ENCODE peak calls at places on chromosome 3, in four cellular contexts. M, B, P and X are unnamed samples. For H3K4me1, the result is how much of the 10 kb centered on the place peaks cover.

GRCh38 chr3:196063049-196063448 is 18.8 kb downstream of the TFRC start:
- DNase-seq in M (no peak), B (no peak), P (peak), X (no peak)

GRCh38 chr3:86787091-86787490 is 203.9 kb downstream of the VGLL3 start:
- DNase-seq in M (no peak), B (no peak), P (peak), X (peak)

GRCh38 chr3:129577925-129578742 is 28.3 kb downstream of the PLXND1 start:
- DNase-seq in M (no peak), B (no peak), P (no peak), X (no peak)

GRCh38 chr3:128950223-128950938 is 43.5 kb downstream of the CFAP92 start:
- DNase-seq in M (peak), B (peak), P (peak), X (peak)

GRCh38 chr3:60025071-60026055 is 975.5 kb upstream of the CFAP20DC start:
- DNase-seq in M (no peak), B (no peak), P (peak), X (no peak)

GRCh38 chr3:128861491-128861890 is 17.9 kb upstream of the ACAD9 start:
- DNase-seq in M (no peak), B (no peak), P (no peak), X (no peak)

GRCh38 chr3:158152186-158152585 is 42.3 kb downstream of the RSRC1 start:
- DNase-seq in M (no peak), B (no peak), P (peak), X (no peak)

GRCh38 chr3:185818267-185818875 is 6.5 kb downstream of the IGF2BP2 start:
- DNase-seq in M (no peak), B (no peak), P (peak), X (peak)

GRCh38 chr3:42031808-42032475 is 59.2 kb upstream of the TRAK1 start:
- DNase-seq in M (no peak), B (no peak), P (peak), X (peak)

GRCh38 chr3:66816110-66816761 is 181.9 kb upstream of the KBTBD8 start:
- DNase-seq in M (peak), B (peak), P (peak), X (peak)

GRCh38 chr3:40152482-40153133 is 156.9 kb upstream of the EIF1B start:
- DNase-seq in M (no peak), B (no peak), P (no peak), X (no peak)

GRCh38 chr3:80543154-80543553 is 775.4 kb upstream of the ROBO1 start:
- DNase-seq in M (no peak), B (no peak), P (no peak), X (no peak)

GRCh38 chr3:80537680-80538079 is 769.9 kb upstream of the ROBO1 start:
- DNase-seq in M (no peak), B (no peak), P (no peak), X (no peak)

DNA sequence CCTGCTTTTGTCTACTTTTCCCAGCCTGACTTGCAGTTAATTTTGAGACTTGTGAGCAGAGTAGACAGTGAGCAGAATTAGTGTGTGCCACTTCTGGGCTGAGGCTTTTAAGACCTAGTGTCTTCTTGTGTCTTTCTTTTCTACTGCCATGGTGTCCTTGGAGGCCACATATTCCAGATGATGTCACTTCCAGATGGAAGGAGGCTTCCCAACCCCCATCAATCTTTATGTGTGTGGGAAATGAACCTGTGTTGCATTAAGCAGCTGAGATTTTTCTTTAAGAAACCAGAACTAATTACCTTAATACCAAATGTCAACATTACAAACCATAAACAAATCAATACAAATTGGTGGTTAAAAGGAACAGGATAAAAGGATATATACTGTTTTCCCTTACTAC is 774.7 kb upstream of the ROBO1 start:
- DNase-seq in M (no peak), B (no peak), P (no peak), X (no peak)
- H3K4me1 ChIP-seq in M (under half), B (under half), P (under half), X (under half)

DNA sequence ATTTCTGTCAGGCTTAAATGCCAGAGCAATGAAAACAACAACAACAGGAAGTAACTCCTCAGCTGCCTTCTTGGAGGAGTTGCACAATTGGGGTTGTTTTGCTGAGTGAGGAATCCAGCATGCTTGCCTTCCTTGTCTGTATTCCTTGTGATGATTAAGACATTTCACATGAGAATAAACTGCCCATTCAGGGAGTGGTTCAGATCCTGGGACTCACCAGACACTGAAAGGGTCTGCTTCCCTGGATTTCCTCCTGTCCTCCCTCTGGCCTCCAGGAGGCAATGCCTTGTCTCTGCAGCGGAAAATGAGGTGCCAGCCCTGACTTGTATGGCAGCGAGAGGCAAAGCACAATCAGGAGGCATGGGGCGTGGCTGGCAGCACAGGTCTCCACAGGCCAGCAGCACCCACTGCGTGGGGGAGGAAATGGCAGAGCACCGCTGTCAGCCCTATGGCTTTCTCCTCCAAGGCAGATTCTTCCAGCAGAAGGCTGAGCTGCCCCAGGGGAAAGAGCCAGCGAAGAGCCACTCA is 41.5 kb downstream of the RBP2 start:
- DNase-seq in M (no peak), B (no peak), P (peak), X (peak)
- H3K4me2 ChIP-seq in M (no peak), B (no peak), P (no peak), X (no peak)

GRCh38 chr3:13076255-13076654 is 3.0 kb upstream of the IQSEC1 start:
- DNase-seq in M (no peak), B (no peak), P (no peak), X (no peak)
- TF ChIP-seq EZH2phosphoT487 in M (no peak), B (no peak), P (no peak), X (no peak)

GRCh38 chr3:123083446-123084124 is 16.8 kb downstream of the PDIA5 start:
- DNase-seq in M (no peak), B (no peak), P (peak), X (no peak)

GRCh38 chr3:123081718-123082369 is 15.0 kb downstream of the PDIA5 start:
- DNase-seq in M (no peak), B (no peak), P (no peak), X (no peak)

GRCh38 chr3:123082370-123083065 is 15.7 kb downstream of the PDIA5 start:
- DNase-seq in M (no peak), B (no peak), P (no peak), X (no peak)

GRCh38 chr3:123078101-123078500 is 11.3 kb downstream of the PDIA5 start:
- DNase-seq in M (no peak), B (no peak), P (no peak), X (no peak)

GRCh38 chr3:123080864-123081562 is 14.2 kb downstream of the PDIA5 start:
- DNase-seq in M (no peak), B (no peak), P (no peak), X (no peak)
- H3K4me1 ChIP-seq in M (half or more), B (under half), P (half or more), X (under half)

GRCh38 chr3:52108302-52109232 is 45.7 kb downstream of the POC1A start:
- DNase-seq in M (no peak), B (no peak), P (no peak), X (peak)

GRCh38 chr3:52110502-52110901 is 43.7 kb downstream of the POC1A start:
- DNase-seq in M (no peak), B (no peak), P (no peak), X (no peak)

GRCh38 chr3:52104664-52105281 is 48.4 kb upstream of the DUSP7 start:
- DNase-seq in M (no peak), B (no peak), P (no peak), X (no peak)

GRCh38 chr3:52109556-52110380 is 44.5 kb downstream of the POC1A start:
- DNase-seq in M (no peak), B (no peak), P (no peak), X (no peak)

GRCh38 chr3:52106951-52107611 is 47.1 kb downstream of the POC1A start:
- DNase-seq in M (no peak), B (no peak), P (no peak), X (no peak)
- H3K4me2 ChIP-seq in M (no peak), B (no peak), P (no peak), X (no peak)

DNA sequence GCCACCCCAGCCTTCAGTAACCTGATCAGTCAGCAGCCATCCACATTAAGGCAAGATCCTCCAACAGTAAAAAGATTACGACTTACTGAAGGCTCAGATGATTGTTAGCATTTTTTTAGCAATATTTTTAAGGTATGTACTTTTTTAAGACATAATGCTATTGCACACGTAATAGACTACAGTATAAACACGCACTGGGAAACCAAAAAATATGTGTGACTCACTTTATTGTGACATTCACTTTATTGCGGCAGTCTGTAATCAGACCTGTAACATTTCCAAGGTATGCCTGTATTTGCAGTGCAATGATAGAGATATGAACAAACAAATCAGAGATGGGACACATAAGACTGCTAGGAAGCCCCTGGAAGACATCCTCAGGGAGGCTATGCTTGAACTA is 225.4 kb upstream of the UBE2E1 start:
- DNase-seq in M (no peak), B (no peak), P (peak), X (no peak)
- TF ChIP-seq EZH2phosphoT487 in M (no peak), B (no peak), P (no peak), X (no peak)

GRCh38 chr3:31224936-31225335 is 307.8 kb upstream of the STT3B start:
- DNase-seq in M (no peak), B (no peak), P (no peak), X (no peak)
- H3K4me1 ChIP-seq in M (under half), B (under half), P (under half), X (under half)

GRCh38 chr3:132406587-132406986 is 10.7 kb upstream of the DNAJC13 start:
- DNase-seq in M (no peak), B (no peak), P (no peak), X (no peak)
- H3K4me2 ChIP-seq in M (no peak), B (no peak), P (no peak), X (no peak)

GRCh38 chr3:13042932-13043275 is 30.3 kb downstream of the IQSEC1 start:
- DNase-seq in M (no peak), B (no peak), P (no peak), X (peak)

GRCh38 chr3:13041113-13041776 is 32.0 kb downstream of the IQSEC1 start:
- DNase-seq in M (no peak), B (no peak), P (no peak), X (no peak)

GRCh38 chr3:13040381-13041074 is 32.7 kb downstream of the IQSEC1 start:
- DNase-seq in M (no peak), B (peak), P (peak), X (no peak)

GRCh38 chr3:13043656-13044055 is 29.6 kb downstream of the IQSEC1 start:
- DNase-seq in M (no peak), B (no peak), P (no peak), X (no peak)

DNA sequence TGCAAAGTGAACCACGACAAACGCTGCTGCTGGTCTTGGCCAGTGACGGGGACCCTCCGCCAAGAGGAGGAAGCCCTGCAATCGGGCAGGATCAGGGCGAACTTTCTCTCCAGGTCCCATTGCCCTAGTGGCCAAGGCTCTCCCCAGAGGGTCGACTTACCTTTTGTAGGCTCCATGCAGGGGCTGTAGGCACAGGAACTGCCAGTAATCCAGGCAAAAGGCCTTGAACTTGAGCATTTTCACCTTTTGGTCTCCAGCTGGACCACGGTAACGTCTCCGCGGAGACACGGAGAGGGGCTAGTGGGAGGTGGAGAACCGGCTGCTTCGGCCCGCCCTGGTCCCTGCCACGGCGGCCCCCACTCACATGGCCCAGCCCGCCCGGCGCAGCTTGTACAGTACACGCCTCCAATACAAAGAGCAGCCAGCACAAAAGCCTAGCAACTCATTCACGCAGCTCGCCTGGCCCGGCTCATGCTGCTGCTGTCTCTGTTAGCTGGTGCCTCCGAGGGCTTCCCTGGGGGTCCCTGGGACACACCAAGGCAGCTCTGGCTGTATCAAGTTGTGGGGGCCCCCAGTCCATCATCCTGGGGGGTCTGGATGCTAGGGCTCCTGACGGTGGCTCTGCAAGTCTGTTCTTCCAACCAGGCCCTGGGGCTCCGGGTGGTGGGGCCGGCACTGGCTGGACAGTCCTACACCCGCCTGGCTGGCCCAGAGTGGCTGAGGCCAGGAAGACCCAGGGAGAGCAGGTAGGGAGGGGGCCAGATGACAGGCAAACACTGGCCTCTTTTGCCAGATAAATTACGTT is 30.9 kb downstream of the IQSEC1 start:
- DNase-seq in M (no peak), B (no peak), P (no peak), X (no peak)
- TF ChIP-seq EZH2phosphoT487 in M (no peak), B (no peak), P (no peak), X (no peak)

DNA sequence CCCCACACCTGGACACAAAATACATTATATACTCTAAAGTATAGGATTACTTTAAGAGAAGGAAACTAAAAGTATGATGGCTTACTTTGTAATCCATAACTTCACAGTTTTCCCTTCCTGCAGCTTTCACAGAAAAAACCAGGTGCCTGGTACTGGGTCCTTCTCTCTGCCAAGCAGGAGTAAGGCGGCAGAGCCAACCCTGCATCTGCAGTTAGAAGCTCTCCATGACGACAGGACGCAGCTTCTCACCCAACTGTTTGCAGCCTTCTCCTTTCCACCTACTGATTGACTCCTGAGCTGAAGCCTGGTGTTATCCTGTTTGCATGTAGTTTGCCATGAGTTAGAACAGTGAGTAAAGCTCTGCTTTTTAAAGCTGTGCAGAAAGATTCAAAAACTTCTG is 6.7 kb downstream of the MRAS start:
- DNase-seq in M (no peak), B (no peak), P (no peak), X (no peak)
- H3K4me1 ChIP-seq in M (under half), B (under half), P (under half), X (under half)